ENCODE peak calls at places on chromosomes 12 and 14, in six cellular contexts. R, U, P, O, N and X are unnamed samples.
A peak's percentile ranks its signal among the peaks of the same experiment; 100 is the strongest.

GRCh38 chr12:51687142-51687935 is 96.3 kb downstream of the SCN8A start:
- DNase-seq in P (no peak), U (no peak), R (no peak), N (no peak), O (peak; percentile 76), X (no peak)

GRCh38 chr12:131087991-131088700 is 134.4 kb downstream of the ADGRD1 start:
- DNase-seq in O (no peak), R (no peak), U (peak; percentile 72), N (no peak), P (peak; percentile 27), X (no peak)

GRCh38 chr12:88945041-88945732 is 364.9 kb upstream of the KITLG start:
- DNase-seq in P (no peak), U (no peak), N (no peak), R (no peak), O (peak; percentile 72), X (no peak)

GRCh38 chr14:66174453-66174891 is 311.7 kb upstream of the CCDC196 start:
- DNase-seq in O (peak; percentile 55), U (no peak), P (no peak), R (no peak), N (no peak), X (no peak)

GRCh38 chr12:53478865-53479264 is 20.4 kb downstream of the MAP3K12 start:
- DNase-seq in N (no peak), P (no peak), R (no peak), U (no peak), O (no peak), X (no peak)

GRCh38 chr12:65086236-65086635 is 34.9 kb downstream of the WIF1 start:
- DNase-seq in N (no peak), R (no peak), O (no peak), P (no peak), U (no peak), X (no peak)

GRCh38 chr12:5780536-5780935 is 164.5 kb downstream of the ANO2 start:
- DNase-seq in R (no peak), P (no peak), U (no peak), O (no peak), N (no peak), X (no peak)

GRCh38 chr14:68938515-68939423 is 40.3 kb downstream of the ACTN1 start:
- DNase-seq in R (no peak), O (peak; percentile 51), U (no peak), P (peak; percentile 58), N (no peak), X (no peak)

GRCh38 chr12:111430418-111431353 is 25.0 kb downstream of the SH2B3 start:
- DNase-seq in P (no peak), U (peak; percentile 73), O (no peak), N (no peak), R (no peak), X (no peak)

GRCh38 chr12:50215033-50215432 is 47.9 kb upstream of the CERS5 start:
- DNase-seq in N (no peak), O (peak; percentile 72), R (no peak), P (no peak), U (no peak), X (no peak)

GRCh38 chr14:55980970-55981369 is 137.2 kb upstream of the PELI2 start:
- DNase-seq in O (no peak), P (no peak), N (no peak), R (no peak), U (no peak), X (no peak)

GRCh38 chr12:94304566-94305061 is 155.1 kb downstream of the CEP83 start:
- DNase-seq in N (no peak), P (no peak), U (no peak), O (peak; percentile 21), R (no peak), X (no peak)

GRCh38 chr14:53967606-53968005 is 11.0 kb upstream of the BMP4 start:
- DNase-seq in R (no peak), U (no peak), N (no peak), O (peak; percentile 23), P (no peak), X (no peak)

GRCh38 chr14:63938198-63939005 is 85.6 kb downstream of the SYNE2 start:
- DNase-seq in R (peak; percentile 24), U (no peak), N (no peak), O (peak; percentile 25), P (no peak), X (no peak)

GRCh38 chr14:85402546-85403162 is 127.3 kb upstream of the FLRT2 start:
- DNase-seq in N (no peak), P (no peak), R (no peak), O (no peak), U (no peak), X (no peak)

GRCh38 chr14:95183532-95184412 is 26.4 kb upstream of the DICER1 start:
- DNase-seq in U (no peak), R (no peak), P (no peak), N (no peak), O (peak; percentile 50), X (no peak)

GRCh38 chr14:86852530-86852929 is 1140.5 kb downstream of the GALC start:
- DNase-seq in R (no peak), N (no peak), P (no peak), U (no peak), O (no peak), X (no peak)

GRCh38 chr12:106097011-106097410 is 41.7 kb downstream of the NUAK1 start:
- DNase-seq in N (no peak), P (no peak), O (no peak), R (peak; percentile 29), U (no peak), X (no peak)

GRCh38 chr12:104288635-104289258 is 14.8 kb upstream of the EID3 start:
- DNase-seq in U (peak; percentile 89), P (peak; percentile 86), O (peak; percentile 87), N (peak; percentile 91), R (peak; percentile 48), X (peak; percentile 17)

GRCh38 chr12:47281667-47282171 is 202.0 kb upstream of the AMIGO2 start:
- DNase-seq in P (no peak), O (peak; percentile 77), R (no peak), N (no peak), U (no peak), X (no peak)

GRCh38 chr14:64891839-64892375 is 12.2 kb upstream of the SPTB start:
- DNase-seq in N (no peak), U (no peak), O (peak; percentile 77), R (peak; percentile 12), P (no peak), X (no peak)

GRCh38 chr14:69571879-69572633 is 2.6 kb downstream of the CCDC177 start:
- DNase-seq in O (peak; percentile 55), N (no peak), U (no peak), R (no peak), P (peak; percentile 63), X (no peak)

GRCh38 chr14:92589213-92589852 is 75.8 kb downstream of the RIN3 start:
- DNase-seq in O (peak; percentile 56), N (no peak), R (no peak), P (no peak), U (no peak), X (no peak)

GRCh38 chr12:59403259-59403932 is 192.4 kb upstream of the SLC16A7 start:
- DNase-seq in R (no peak), O (peak; percentile 82), N (no peak), P (no peak), U (no peak), X (no peak)

GRCh38 chr12:94721173-94721572 is 70.8 kb upstream of the TMCC3 start:
- DNase-seq in N (no peak), P (no peak), U (no peak), O (no peak), R (no peak), X (no peak)

GRCh38 chr12:123705935-123706334 is 6.2 kb upstream of the ATP6V0A2 start:
- DNase-seq in N (no peak), U (no peak), P (no peak), O (no peak), R (no peak), X (no peak)

GRCh38 chr12:50282581-50283229 is 615 bp downstream of the LIMA1 start:
- DNase-seq in N (no peak), R (no peak), P (no peak), O (peak; percentile 29), U (no peak), X (no peak)

DNA sequence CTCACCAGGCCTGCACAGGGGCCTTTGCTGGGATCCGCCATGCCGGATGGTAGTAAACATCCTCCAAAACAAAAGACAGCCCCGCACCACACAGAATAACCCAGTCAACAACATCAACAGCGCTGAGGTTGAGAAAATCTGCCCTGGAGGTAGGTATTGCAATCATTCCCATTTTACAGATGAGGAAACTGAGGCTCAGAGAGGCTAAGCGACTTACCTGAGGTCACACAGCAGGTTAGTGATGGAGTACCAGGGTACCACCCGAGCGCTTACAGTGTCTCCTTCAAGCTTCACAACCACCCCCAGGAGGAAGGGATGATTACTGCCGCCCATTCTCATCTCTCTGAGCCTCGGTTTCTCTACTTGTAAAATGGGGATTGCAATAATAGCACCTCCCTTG is 14.9 kb downstream of the TRPV4 start:
- DNase-seq in N (no peak), R (no peak), U (no peak), P (no peak), O (no peak), X (no peak)
- H3K27ac ChIP-seq in N (no peak overlapping the region), R (no peak overlapping the region), U (no peak overlapping the region), P (no peak overlapping the region), O (no peak overlapping the region), X (no peak overlapping the region)

DNA sequence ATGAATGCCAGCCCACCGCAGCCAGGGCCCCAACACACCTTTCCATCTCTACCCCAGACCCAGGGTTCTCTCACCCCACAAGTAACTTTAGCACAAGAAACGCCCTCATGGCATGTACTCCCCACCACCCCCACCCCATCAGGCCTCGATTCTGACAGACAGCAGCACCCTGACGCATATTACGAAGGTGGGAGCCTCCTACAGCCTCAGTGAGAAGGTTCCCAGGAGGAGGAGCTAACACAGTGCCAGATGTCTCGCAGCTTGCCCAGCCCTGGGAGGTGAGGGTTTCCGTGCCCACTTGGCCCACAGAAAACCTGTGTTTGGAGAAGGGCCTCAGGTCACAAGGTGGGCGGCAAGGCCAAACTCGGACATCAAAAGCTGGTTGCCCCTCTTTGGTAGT is 32.4 kb downstream of the CCDC88C start:
- DNase-seq in R (no peak), U (no peak), P (no peak), N (no peak), O (no peak), X (no peak)
- H3K27ac ChIP-seq in R (no peak overlapping the region), U (no peak overlapping the region), P (no peak overlapping the region), N (no peak overlapping the region), O (no peak overlapping the region), X (no peak overlapping the region)

GRCh38 chr14:76919431-76919810 is 93.2 kb downstream of the LRRC74A start:
- DNase-seq in U (no peak), O (no peak), R (no peak), N (no peak), P (no peak), X (no peak)
- H3K27ac ChIP-seq in U (peak overlapping the region; percentile 98), O (peak overlapping the region; percentile 70), R (peak overlapping the region; percentile 97), N (peak overlapping the region; percentile 91), P (peak overlapping the region; percentile 86), X (peak overlapping the region; percentile 93)

GRCh38 chr12:121805171-121805687 is 1.4 kb downstream of the SETD1B start:
- DNase-seq in U (no peak), N (peak; percentile 55), P (no peak), O (peak; percentile 39), R (no peak), X (no peak)

GRCh38 chr12:121807656-121808347 is 4.0 kb downstream of the SETD1B start:
- DNase-seq in R (no peak), O (no peak), U (no peak), N (no peak), P (no peak), X (no peak)

GRCh38 chr12:121805800-121806555 is 2.2 kb downstream of the SETD1B start:
- DNase-seq in O (no peak), N (no peak), U (no peak), R (no peak), P (no peak), X (no peak)

GRCh38 chr12:121808623-121809022 is 4.8 kb downstream of the SETD1B start:
- DNase-seq in N (peak; percentile 29), O (no peak), P (no peak), R (no peak), U (no peak), X (no peak)

GRCh38 chr12:121806556-121807308 is 2.9 kb downstream of the SETD1B start:
- DNase-seq in U (no peak), O (peak; percentile 40), P (no peak), N (no peak), R (no peak), X (no peak)
- H3K27ac ChIP-seq in U (peak overlapping the region; percentile 55), O (peak overlapping the region; percentile 100), P (no peak overlapping the region), N (peak overlapping the region; percentile 66), R (no peak overlapping the region), X (peak overlapping the region; percentile 100)